ENCODE peak calls at places on chromosome 2, in ten cellular contexts. One of them, this sample, is unnamed.

GRCh38 chr2:51718881-51719280 is 686.9 kb upstream of the NRXN1 start:
- DNase-seq in GM12891: no peak
- DNase-seq in GM12892: no peak
- DNase-seq in HepG2: no peak
- DNase-seq in spleen: no peak
- DNase-seq in heart left ventricle: no peak
- DNase-seq in A549: no peak
- DNase-seq in breast epithelium: no peak
- DNase-seq in HCT116: no peak
- DNase-seq in transverse colon: no peak
- DNase-seq in this sample: no peak

GRCh38 chr2:181178823-181179412 is 198.5 kb downstream of the UBE2E3 start:
- DNase-seq in GM12891: no peak
- DNase-seq in GM12892: no peak
- DNase-seq in HepG2: peak; percentile 43
- DNase-seq in spleen: no peak
- DNase-seq in heart left ventricle: no peak
- DNase-seq in A549: peak; percentile 13
- DNase-seq in breast epithelium: no peak
- DNase-seq in HCT116: peak; percentile 27
- DNase-seq in transverse colon: peak; percentile 26
- DNase-seq in this sample: no peak

GRCh38 chr2:136860443-136860958 is 95.2 kb downstream of the THSD7B start:
- DNase-seq in GM12891: no peak
- DNase-seq in GM12892: no peak
- DNase-seq in HepG2: no peak
- DNase-seq in spleen: no peak
- DNase-seq in heart left ventricle: no peak
- DNase-seq in A549: no peak
- DNase-seq in breast epithelium: no peak
- DNase-seq in HCT116: no peak
- DNase-seq in transverse colon: no peak
- DNase-seq in this sample: no peak

GRCh38 chr2:147110317-147110716 is 734.5 kb upstream of the ACVR2A start:
- DNase-seq in GM12891: no peak
- DNase-seq in GM12892: no peak
- DNase-seq in HepG2: no peak
- DNase-seq in spleen: no peak
- DNase-seq in heart left ventricle: no peak
- DNase-seq in A549: no peak
- DNase-seq in breast epithelium: no peak
- DNase-seq in HCT116: no peak
- DNase-seq in transverse colon: no peak
- DNase-seq in this sample: no peak

GRCh38 chr2:70088508-70089219 is 1.4 kb downstream of the PCBP1 start:
- DNase-seq in GM12891: no peak
- DNase-seq in GM12892: no peak
- DNase-seq in HepG2: peak; percentile 41
- DNase-seq in spleen: no peak
- DNase-seq in heart left ventricle: no peak
- DNase-seq in A549: no peak
- DNase-seq in breast epithelium: no peak
- DNase-seq in HCT116: no peak
- DNase-seq in transverse colon: no peak
- DNase-seq in this sample: no peak

GRCh38 chr2:133711806-133712205 is 143.5 kb upstream of the NCKAP5 start:
- DNase-seq in GM12891: no peak
- DNase-seq in GM12892: no peak
- DNase-seq in HepG2: no peak
- DNase-seq in spleen: no peak
- DNase-seq in heart left ventricle: no peak
- DNase-seq in A549: no peak
- DNase-seq in breast epithelium: no peak
- DNase-seq in HCT116: no peak
- DNase-seq in transverse colon: no peak
- DNase-seq in this sample: no peak

GRCh38 chr2:170652637-170653417 is 62.3 kb upstream of the SP5 start:
- DNase-seq in GM12891: no peak
- DNase-seq in GM12892: no peak
- DNase-seq in HepG2: no peak
- DNase-seq in spleen: no peak
- DNase-seq in heart left ventricle: no peak
- DNase-seq in A549: no peak
- DNase-seq in breast epithelium: no peak
- DNase-seq in HCT116: no peak
- DNase-seq in transverse colon: no peak
- DNase-seq in this sample: no peak

GRCh38 chr2:211822686-211823335 is 715.8 kb downstream of the ERBB4 start:
- DNase-seq in GM12891: no peak
- DNase-seq in GM12892: no peak
- DNase-seq in HepG2: no peak
- DNase-seq in spleen: no peak
- DNase-seq in heart left ventricle: no peak
- DNase-seq in A549: no peak
- DNase-seq in breast epithelium: no peak
- DNase-seq in HCT116: no peak
- DNase-seq in transverse colon: no peak
- DNase-seq in this sample: no peak

GRCh38 chr2:218658671-218659257 is 659 bp downstream of the ZNF142 start:
- DNase-seq in GM12891: peak; percentile 53
- DNase-seq in GM12892: peak; percentile 50
- DNase-seq in HepG2: peak; percentile 57
- DNase-seq in spleen: no peak
- DNase-seq in heart left ventricle: no peak
- DNase-seq in A549: peak; percentile 75
- DNase-seq in breast epithelium: no peak
- DNase-seq in HCT116: peak; percentile 66
- DNase-seq in transverse colon: peak; percentile 66
- DNase-seq in this sample: peak; percentile 64

GRCh38 chr2:236638707-236639106 is 69.1 kb downstream of the ACKR3 start:
- DNase-seq in GM12891: no peak
- DNase-seq in GM12892: no peak
- DNase-seq in HepG2: no peak
- DNase-seq in spleen: peak; percentile 41
- DNase-seq in heart left ventricle: no peak
- DNase-seq in A549: no peak
- DNase-seq in breast epithelium: no peak
- DNase-seq in HCT116: no peak
- DNase-seq in transverse colon: no peak
- DNase-seq in this sample: no peak

GRCh38 chr2:129903586-129904425 is 75.7 kb upstream of the RAB6C start:
- DNase-seq in GM12891: no peak
- DNase-seq in GM12892: no peak
- DNase-seq in HepG2: no peak
- DNase-seq in spleen: no peak
- DNase-seq in heart left ventricle: no peak
- DNase-seq in A549: peak; percentile 22
- DNase-seq in breast epithelium: no peak
- DNase-seq in HCT116: no peak
- DNase-seq in transverse colon: no peak
- DNase-seq in this sample: peak; percentile 23

GRCh38 chr2:97885841-97886240 is 109.9 kb downstream of the TMEM131 start:
- DNase-seq in GM12891: no peak
- DNase-seq in GM12892: no peak
- DNase-seq in HepG2: no peak
- DNase-seq in spleen: no peak
- DNase-seq in heart left ventricle: no peak
- DNase-seq in A549: no peak
- DNase-seq in breast epithelium: no peak
- DNase-seq in HCT116: no peak
- DNase-seq in transverse colon: no peak
- DNase-seq in this sample: no peak

GRCh38 chr2:165791811-165792454 is 2.1 kb downstream of the GALNT3 start:
- DNase-seq in GM12891: no peak
- DNase-seq in GM12892: no peak
- DNase-seq in HepG2: no peak
- DNase-seq in spleen: no peak
- DNase-seq in heart left ventricle: no peak
- DNase-seq in A549: no peak
- DNase-seq in breast epithelium: no peak
- DNase-seq in HCT116: no peak
- DNase-seq in transverse colon: no peak
- DNase-seq in this sample: no peak

GRCh38 chr2:86476092-86476491 is 34.9 kb downstream of the KDM3A start:
- DNase-seq in GM12891: no peak
- DNase-seq in GM12892: no peak
- DNase-seq in HepG2: no peak
- DNase-seq in spleen: no peak
- DNase-seq in heart left ventricle: no peak
- DNase-seq in A549: no peak
- DNase-seq in breast epithelium: no peak
- DNase-seq in HCT116: no peak
- DNase-seq in transverse colon: no peak
- DNase-seq in this sample: no peak

GRCh38 chr2:143839456-143839855 is 680.5 kb downstream of the ZEB2 start:
- DNase-seq in GM12891: no peak
- DNase-seq in GM12892: no peak
- DNase-seq in HepG2: no peak
- DNase-seq in spleen: no peak
- DNase-seq in heart left ventricle: no peak
- DNase-seq in A549: no peak
- DNase-seq in breast epithelium: no peak
- DNase-seq in HCT116: no peak
- DNase-seq in transverse colon: no peak
- DNase-seq in this sample: no peak

GRCh38 chr2:161416633-161417427 is 733 bp downstream of the TBR1 start:
- DNase-seq in GM12891: no peak
- DNase-seq in GM12892: no peak
- DNase-seq in HepG2: no peak
- DNase-seq in spleen: no peak
- DNase-seq in heart left ventricle: no peak
- DNase-seq in A549: no peak
- DNase-seq in breast epithelium: no peak
- DNase-seq in HCT116: no peak
- DNase-seq in transverse colon: no peak
- DNase-seq in this sample: no peak

GRCh38 chr2:226114436-226114835 is 685.2 kb downstream of the IRS1 start:
- DNase-seq in GM12891: no peak
- DNase-seq in GM12892: no peak
- DNase-seq in HepG2: peak; percentile 59
- DNase-seq in spleen: no peak
- DNase-seq in heart left ventricle: peak; percentile 40
- DNase-seq in A549: peak; percentile 56
- DNase-seq in breast epithelium: no peak
- DNase-seq in HCT116: peak; percentile 69
- DNase-seq in transverse colon: no peak
- DNase-seq in this sample: no peak

GRCh38 chr2:54564439-54564838 is 108.3 kb downstream of the SPTBN1 start:
- DNase-seq in GM12891: no peak
- DNase-seq in GM12892: no peak
- DNase-seq in HepG2: no peak
- DNase-seq in spleen: no peak
- DNase-seq in heart left ventricle: no peak
- DNase-seq in A549: no peak
- DNase-seq in breast epithelium: no peak
- DNase-seq in HCT116: no peak
- DNase-seq in transverse colon: no peak
- DNase-seq in this sample: no peak

GRCh38 chr2:120316071-120316470 is 29.9 kb upstream of the INHBB start:
- DNase-seq in GM12891: no peak
- DNase-seq in GM12892: no peak
- DNase-seq in HepG2: no peak
- DNase-seq in spleen: peak; percentile 38
- DNase-seq in heart left ventricle: no peak
- DNase-seq in A549: no peak
- DNase-seq in breast epithelium: no peak
- DNase-seq in HCT116: no peak
- DNase-seq in transverse colon: no peak
- DNase-seq in this sample: no peak

GRCh38 chr2:200380139-200380561 is 73.7 kb downstream of the SPATS2L start:
- DNase-seq in GM12891: no peak
- DNase-seq in GM12892: no peak
- DNase-seq in HepG2: no peak
- DNase-seq in spleen: no peak
- DNase-seq in heart left ventricle: no peak
- DNase-seq in A549: no peak
- DNase-seq in breast epithelium: no peak
- DNase-seq in HCT116: no peak
- DNase-seq in transverse colon: no peak
- DNase-seq in this sample: no peak

GRCh38 chr2:66696374-66696773 is 261.4 kb downstream of the MEIS1 start:
- DNase-seq in GM12891: no peak
- DNase-seq in GM12892: no peak
- DNase-seq in HepG2: no peak
- DNase-seq in spleen: no peak
- DNase-seq in heart left ventricle: no peak
- DNase-seq in A549: no peak
- DNase-seq in breast epithelium: no peak
- DNase-seq in HCT116: no peak
- DNase-seq in transverse colon: no peak
- DNase-seq in this sample: no peak

GRCh38 chr2:207662203-207662602 is 37.0 kb upstream of the METTL21A start:
- DNase-seq in GM12891: no peak
- DNase-seq in GM12892: peak; percentile 21
- DNase-seq in HepG2: no peak
- DNase-seq in spleen: no peak
- DNase-seq in heart left ventricle: no peak
- DNase-seq in A549: no peak
- DNase-seq in breast epithelium: no peak
- DNase-seq in HCT116: no peak
- DNase-seq in transverse colon: peak; percentile 13
- DNase-seq in this sample: no peak
- TF ChIP-seq POLR2A in GM12891: peak; percentile 69
- TF ChIP-seq POLR2A in GM12892: peak; percentile 65
- TF ChIP-seq POLR2A in HepG2: no peak
- TF ChIP-seq POLR2A in spleen: peak; percentile 32
- TF ChIP-seq POLR2A in heart left ventricle: no peak
- TF ChIP-seq POLR2A in A549: no peak
- TF ChIP-seq POLR2A in breast epithelium: no peak
- TF ChIP-seq POLR2A in HCT116: no peak
- TF ChIP-seq POLR2A in transverse colon: no peak
- TF ChIP-seq POLR2A in this sample: no peak

GRCh38 chr2:60446413-60447358 is 106.8 kb downstream of the BCL11A start:
- DNase-seq in GM12891: no peak
- DNase-seq in GM12892: no peak
- DNase-seq in HepG2: no peak
- DNase-seq in spleen: no peak
- DNase-seq in heart left ventricle: no peak
- DNase-seq in A549: no peak
- DNase-seq in breast epithelium: no peak
- DNase-seq in HCT116: no peak
- DNase-seq in transverse colon: no peak
- DNase-seq in this sample: no peak
- TF ChIP-seq POLR2A in GM12891: peak; percentile 59
- TF ChIP-seq POLR2A in GM12892: peak; percentile 59
- TF ChIP-seq POLR2A in HepG2: no peak
- TF ChIP-seq POLR2A in spleen: no peak
- TF ChIP-seq POLR2A in heart left ventricle: no peak
- TF ChIP-seq POLR2A in A549: no peak
- TF ChIP-seq POLR2A in breast epithelium: no peak
- TF ChIP-seq POLR2A in HCT116: no peak
- TF ChIP-seq POLR2A in transverse colon: no peak
- TF ChIP-seq POLR2A in this sample: no peak

GRCh38 chr2:233760043-233760442 is at the start of gene UGT1A1:
- DNase-seq in GM12891: no peak
- DNase-seq in GM12892: no peak
- DNase-seq in HepG2: peak; percentile 30
- DNase-seq in spleen: no peak
- DNase-seq in heart left ventricle: no peak
- DNase-seq in A549: no peak
- DNase-seq in breast epithelium: no peak
- DNase-seq in HCT116: no peak
- DNase-seq in transverse colon: no peak
- DNase-seq in this sample: no peak
- TF ChIP-seq POLR2A in GM12891: no peak
- TF ChIP-seq POLR2A in GM12892: no peak
- TF ChIP-seq POLR2A in HepG2: no peak
- TF ChIP-seq POLR2A in spleen: no peak
- TF ChIP-seq POLR2A in heart left ventricle: no peak
- TF ChIP-seq POLR2A in A549: no peak
- TF ChIP-seq POLR2A in breast epithelium: no peak
- TF ChIP-seq POLR2A in HCT116: no peak
- TF ChIP-seq POLR2A in transverse colon: no peak
- TF ChIP-seq POLR2A in this sample: no peak

GRCh38 chr2:68774569-68775271 is 40.1 kb downstream of the ARHGAP25 start:
- DNase-seq in GM12891: peak; percentile 56
- DNase-seq in GM12892: peak; percentile 67
- DNase-seq in HepG2: no peak
- DNase-seq in spleen: peak; percentile 97
- DNase-seq in heart left ventricle: peak; percentile 78
- DNase-seq in A549: no peak
- DNase-seq in breast epithelium: peak; percentile 43
- DNase-seq in HCT116: no peak
- DNase-seq in transverse colon: peak; percentile 80
- DNase-seq in this sample: peak; percentile 67
- TF ChIP-seq POLR2A in GM12891: no peak
- TF ChIP-seq POLR2A in GM12892: peak; percentile 60
- TF ChIP-seq POLR2A in HepG2: no peak
- TF ChIP-seq POLR2A in spleen: peak; percentile 93
- TF ChIP-seq POLR2A in heart left ventricle: peak; percentile 22
- TF ChIP-seq POLR2A in A549: no peak
- TF ChIP-seq POLR2A in breast epithelium: no peak
- TF ChIP-seq POLR2A in HCT116: no peak
- TF ChIP-seq POLR2A in transverse colon: peak; percentile 58
- TF ChIP-seq POLR2A in this sample: no peak

This sample was measured in adrenal gland.